ENCODE peak calls at places on chromosomes 6 and 20, in nine cellular contexts. I, Y, A, H, C, F, R, Q and O are unnamed samples.

GRCh38 chr6:82877213-82878195 is 188.1 kb downstream of the UBE3D start:
- DNase-seq in R (no peak), F (no peak), I (no peak), A (no peak), C (no peak), Q (no peak), H (peak; percentile 54), Y (peak; percentile 11), O (no peak)

GRCh38 chr6:33168624-33169023 is 23.6 kb downstream of the COL11A2 start:
- DNase-seq in I (no peak), Y (no peak), C (no peak), Q (no peak), A (no peak), R (no peak), H (no peak), F (no peak), O (no peak)

GRCh38 chr6:4282926-4283325 is 147.6 kb upstream of the ECI2 start:
- DNase-seq in A (no peak), H (no peak), F (no peak), I (no peak), Y (no peak), R (no peak), C (no peak), Q (no peak), O (no peak)

GRCh38 chr6:43742931-43743632 is 26.9 kb upstream of the VEGFA start:
- DNase-seq in R (no peak), H (no peak), C (no peak), Q (no peak), I (no peak), F (no peak), Y (no peak), A (no peak), O (no peak)

GRCh38 chr20:63224272-63225081 is 8.5 kb upstream of the YTHDF1 start:
- DNase-seq in Q (peak; percentile 56), A (no peak), I (peak; percentile 46), C (no peak), F (peak; percentile 69), Y (no peak), H (no peak), R (no peak), O (peak; percentile 58)

GRCh38 chr20:40717343-40717865 is 28.4 kb upstream of the MAFB start:
- DNase-seq in H (no peak), R (no peak), C (no peak), F (no peak), Q (no peak), I (no peak), A (no peak), Y (no peak), O (no peak)

GRCh38 chr20:2838170-2838797 is 2.2 kb downstream of the PCED1A start:
- DNase-seq in C (peak; percentile 82), F (no peak), Y (no peak), Q (no peak), H (no peak), I (no peak), A (no peak), R (no peak), O (no peak)

GRCh38 chr20:16575390-16576140 is 2.3 kb upstream of the KIF16B start:
- DNase-seq in Y (no peak), A (no peak), H (no peak), Q (no peak), F (no peak), I (no peak), R (peak; percentile 20), C (peak; percentile 9), O (no peak)

GRCh38 chr20:38965264-38965663 is 3.1 kb downstream of the DHX35 start:
- DNase-seq in H (no peak), Y (no peak), I (no peak), A (no peak), R (no peak), F (no peak), C (no peak), Q (no peak), O (no peak)

GRCh38 chr20:48463096-48463710 is 364.6 kb downstream of the PREX1 start:
- DNase-seq in C (no peak), I (no peak), H (no peak), F (no peak), A (no peak), R (no peak), Q (no peak), Y (no peak), O (no peak)

GRCh38 chr6:152595507-152595906 is 41.7 kb downstream of the SYNE1 start:
- DNase-seq in Q (peak; percentile 16), R (peak; percentile 8), I (peak; percentile 36), A (no peak), F (no peak), H (no peak), C (peak; percentile 29), Y (no peak), O (peak; percentile 31)

GRCh38 chr20:11186301-11187008 is 512.7 kb upstream of the JAG1 start:
- DNase-seq in I (no peak), F (no peak), Y (peak; percentile 34), R (no peak), A (no peak), H (no peak), Q (no peak), C (no peak), O (peak; percentile 46)

GRCh38 chr20:6588296-6588695 is 179.2 kb upstream of the BMP2 start:
- DNase-seq in Q (no peak), H (no peak), R (no peak), C (no peak), A (no peak), F (no peak), I (peak; percentile 41), Y (no peak), O (peak; percentile 50)

GRCh38 chr6:142323377-142323776 is 21.6 kb downstream of the ADGRG6 start:
- DNase-seq in A (no peak), F (no peak), H (no peak), Y (no peak), I (no peak), Q (peak; percentile 96), C (no peak), R (no peak), O (no peak)

GRCh38 chr20:18719426-18719825 is 94.2 kb upstream of the SCP2D1 start:
- DNase-seq in Q (no peak), Y (no peak), A (no peak), R (no peak), F (no peak), I (peak; percentile 6), H (no peak), C (no peak), O (peak; percentile 23)

GRCh38 chr6:153084393-153084792 is 46.7 kb downstream of the RGS17 start:
- DNase-seq in F (no peak), I (peak; percentile 75), C (no peak), A (no peak), Y (peak; percentile 11), R (no peak), Q (no peak), H (no peak), O (peak; percentile 68)

GRCh38 chr20:52305843-52306242 is 114.3 kb upstream of the ZFP64 start:
- DNase-seq in R (no peak), H (no peak), Q (no peak), A (no peak), I (no peak), C (no peak), F (no peak), Y (no peak), O (no peak)

GRCh38 chr6:43125119-43125518 is 46.0 kb upstream of the SRF start:
- DNase-seq in Q (peak; percentile 31), H (no peak), R (no peak), F (peak; percentile 52), C (no peak), Y (peak; percentile 73), I (peak; percentile 41), A (no peak), O (peak; percentile 57)

GRCh38 chr6:47358440-47359225 is 48.9 kb upstream of the TNFRSF21 start:
- DNase-seq in Y (no peak), H (no peak), C (peak; percentile 27), F (no peak), R (peak; percentile 46), Q (no peak), A (no peak), I (no peak), O (no peak)

GRCh38 chr20:37833172-37833915 is 69.6 kb upstream of the VSTM2L start:
- DNase-seq in I (no peak), C (no peak), Q (no peak), Y (no peak), A (no peak), R (no peak), H (no peak), F (no peak), O (no peak)

GRCh38 chr20:61986762-61987321 is 78.8 kb downstream of the TAF4 start:
- DNase-seq in I (no peak), Q (no peak), R (no peak), C (no peak), H (no peak), A (no peak), Y (no peak), F (no peak), O (no peak)

GRCh38 chr20:52809003-52809402 is 163.2 kb upstream of the TSHZ2 start:
- DNase-seq in A (no peak), Y (no peak), C (no peak), R (no peak), F (no peak), H (no peak), Q (no peak), I (no peak), O (no peak)

GRCh38 chr6:120826253-120826652 is 508.0 kb downstream of the TBC1D32 start:
- DNase-seq in H (peak; percentile 53), Q (peak; percentile 52), C (peak; percentile 14), A (no peak), R (peak; percentile 4), I (peak; percentile 5), Y (no peak), F (no peak), O (peak; percentile 8)
- TF ChIP-seq CTCF in H (peak; percentile 84), Q (peak; percentile 73), C (peak; percentile 43), A (peak; percentile 31), R (peak; percentile 75), I (peak; percentile 37), Y (no peak), F (no peak), O (peak; percentile 36)

GRCh38 chr20:43458422-43458924 is 777 bp downstream of the SRSF6 start:
- DNase-seq in R (no peak), Q (no peak), I (no peak), C (no peak), H (no peak), A (no peak), F (no peak), Y (no peak), O (peak; percentile 23)
- H3K4me3 ChIP-seq in R (peak overlapping the region; percentile 99), Q (peak overlapping the region; percentile 90), I (peak overlapping the region; percentile 92), C (peak overlapping the region; percentile 86), H (peak overlapping the region; percentile 82), A (peak overlapping the region; percentile 95), F (peak overlapping the region; percentile 97), Y (peak overlapping the region; percentile 81), O (peak overlapping the region; percentile 87)

GRCh38 chr6:108133594-108134179 is 32.1 kb upstream of the NR2E1 start:
- DNase-seq in R (no peak), F (peak; percentile 52), I (peak; percentile 76), Q (peak; percentile 86), A (no peak), H (peak; percentile 66), C (no peak), Y (no peak), O (peak; percentile 73)
- TF ChIP-seq CTCF in R (no peak), F (no peak), I (no peak), Q (peak; percentile 47), A (no peak), H (no peak), C (no peak), Y (no peak), O (no peak)

DNA sequence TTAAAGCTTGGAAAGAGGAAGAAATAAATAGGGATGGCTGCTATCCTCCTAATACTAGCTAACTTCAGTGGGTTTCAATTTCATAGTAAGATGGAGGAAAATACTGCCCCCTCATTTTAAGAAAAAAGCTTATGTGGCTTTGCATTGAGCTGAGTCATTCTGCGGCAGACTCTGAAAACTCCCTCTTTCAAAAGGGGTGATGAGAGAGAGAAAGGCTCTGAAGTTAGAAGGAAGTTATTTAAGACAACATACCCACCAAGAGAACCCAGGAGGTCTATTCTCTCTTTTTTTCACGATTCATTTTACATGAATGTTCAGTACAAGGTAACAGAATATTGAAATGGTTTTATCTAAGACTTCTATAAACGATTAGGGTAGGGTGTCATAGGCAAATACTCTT is 4.5 kb downstream of the PRDM13 start:
- DNase-seq in F (no peak), I (no peak), A (no peak), H (no peak), C (peak; percentile 82), Q (no peak), R (no peak), Y (no peak), O (no peak)
- H3K4me3 ChIP-seq in F (no peak overlapping the region), I (no peak overlapping the region), A (no peak overlapping the region), H (no peak overlapping the region), C (no peak overlapping the region), Q (no peak overlapping the region), R (no peak overlapping the region), Y (no peak overlapping the region), O (no peak overlapping the region)